ENCODE peak calls at places on chromosome 11, in five cellular contexts. J, G, D, R and V are unnamed samples.

GRCh38 chr11:111917788-111918187 is 925 bp upstream of the C11orf52 start:
- DNase-seq in J (peak), G (no peak), D (no peak), R (no peak), V (no peak)

GRCh38 chr11:119315139-119316016 is 1.6 kb downstream of the MCAM start:
- DNase-seq in J (no peak), G (no peak), D (peak), R (no peak), V (no peak)

GRCh38 chr11:107040447-107041444 is 22.5 kb upstream of the GUCY1A2 start:
- DNase-seq in J (no peak), G (no peak), D (no peak), R (peak), V (no peak)

GRCh38 chr11:94272738-94273313 is 31.6 kb upstream of the IZUMO1R start:
- DNase-seq in J (no peak), G (no peak), D (no peak), R (no peak), V (no peak)

GRCh38 chr11:128615076-128615475 is 27.7 kb upstream of the ETS1 start:
- DNase-seq in J (no peak), G (no peak), D (no peak), R (no peak), V (no peak)

GRCh38 chr11:11572386-11572785 is 49.4 kb downstream of the GALNT18 start:
- DNase-seq in J (no peak), G (no peak), D (no peak), R (no peak), V (no peak)

GRCh38 chr11:65355013-65355775 is 643 bp downstream of the TIGD3 start:
- DNase-seq in J (peak), G (peak), D (peak), R (no peak), V (peak)

GRCh38 chr11:114082767-114083181 is 23.3 kb downstream of the ZBTB16 start:
- DNase-seq in J (no peak), G (no peak), D (no peak), R (no peak), V (peak)

GRCh38 chr11:71164186-71164585 is 88.2 kb downstream of the SHANK2 start:
- DNase-seq in J (no peak), G (no peak), D (no peak), R (no peak), V (no peak)

GRCh38 chr11:127130321-127130720 is 129.8 kb upstream of the KIRREL3 start:
- DNase-seq in J (no peak), G (no peak), D (no peak), R (no peak), V (no peak)

GRCh38 chr11:24623121-24623520 is 126.3 kb downstream of the LUZP2 start:
- DNase-seq in J (no peak), G (no peak), D (no peak), R (no peak), V (no peak)

GRCh38 chr11:132895340-132895739 is 637.0 kb downstream of the OPCML start:
- DNase-seq in J (no peak), G (no peak), D (no peak), R (no peak), V (no peak)

GRCh38 chr11:47318166-47318565 is 34.3 kb downstream of the MYBPC3 start:
- DNase-seq in J (no peak), G (no peak), D (no peak), R (no peak), V (no peak)

GRCh38 chr11:46277313-46277622 is 194 bp upstream of the CREB3L1 start:
- DNase-seq in J (no peak), G (no peak), D (peak), R (no peak), V (no peak)

GRCh38 chr11:128342511-128343133 is 244.7 kb downstream of the ETS1 start:
- DNase-seq in J (peak), G (peak), D (no peak), R (peak), V (no peak)

GRCh38 chr11:122187373-122188165 is 71.6 kb upstream of the BLID start:
- DNase-seq in J (no peak), G (no peak), D (no peak), R (no peak), V (no peak)

GRCh38 chr11:57318178-57318577 is 6.6 kb downstream of the TNKS1BP1 start:
- DNase-seq in J (no peak), G (no peak), D (no peak), R (no peak), V (no peak)

GRCh38 chr11:69948256-69949141 is 129.3 kb upstream of the FGF3 start:
- DNase-seq in J (peak), G (peak), D (peak), R (no peak), V (peak)

GRCh38 chr11:17812286-17813187 is 78.0 kb downstream of the KCNC1 start:
- DNase-seq in J (no peak), G (no peak), D (no peak), R (no peak), V (no peak)

GRCh38 chr11:71442123-71442522 is 6.1 kb downstream of the DHCR7 start:
- DNase-seq in J (no peak), G (no peak), D (no peak), R (no peak), V (no peak)

GRCh38 chr11:128421577-128421976 is 165.8 kb downstream of the ETS1 start:
- DNase-seq in J (no peak), G (no peak), D (no peak), R (no peak), V (no peak)

DNA sequence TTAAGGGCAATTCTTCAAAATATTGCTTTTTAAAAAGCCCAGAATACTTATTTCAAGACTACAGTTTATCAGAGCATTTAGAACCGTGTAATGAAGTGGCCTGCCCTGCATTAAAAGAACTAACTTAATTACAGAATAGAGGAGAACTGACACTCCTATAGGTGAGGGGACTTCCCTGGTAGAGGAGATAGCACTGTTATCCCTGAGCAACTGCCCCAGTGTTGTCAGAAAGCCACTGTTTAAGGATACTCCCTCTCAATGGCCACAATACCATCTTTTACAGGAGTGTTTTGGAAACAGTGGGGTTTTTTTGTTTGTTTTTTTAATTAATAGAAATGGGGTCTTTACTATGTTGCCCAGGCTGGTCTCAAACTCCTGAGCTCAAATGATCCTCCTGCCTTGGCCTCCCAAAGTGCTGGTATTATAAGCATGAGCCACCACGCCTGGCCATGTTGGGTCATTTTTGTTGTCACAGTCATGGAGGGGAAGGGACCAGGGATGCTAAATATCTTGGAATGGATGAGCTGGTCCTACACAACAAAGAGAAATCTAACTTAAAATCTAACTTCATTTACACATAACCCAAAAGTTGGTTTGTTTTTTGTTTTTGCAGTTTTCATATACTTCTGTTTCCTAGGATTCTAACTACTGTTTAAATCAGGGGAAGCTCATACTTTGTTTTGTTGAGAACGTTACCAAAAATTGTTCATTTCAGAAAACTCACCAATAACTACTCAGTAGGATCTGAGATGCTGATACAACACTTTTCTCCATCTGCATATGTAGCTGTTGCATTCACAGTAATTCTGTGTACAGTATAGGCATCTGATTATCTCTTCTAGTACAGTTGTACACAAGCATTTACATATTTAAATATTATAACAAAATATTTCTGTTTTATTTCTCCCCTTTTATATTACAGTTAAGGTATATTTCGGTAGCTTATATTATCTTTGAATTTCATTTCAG is 8.1 kb downstream of the RPL27A start:
- DNase-seq in J (no peak), G (no peak), D (no peak), R (no peak), V (no peak)
- TF ChIP-seq JUNB in J (no peak), G (no peak), D (no peak), R (no peak), V (no peak)

GRCh38 chr11:36490026-36490806 is 19.9 kb downstream of the TRAF6 start:
- DNase-seq in J (no peak), G (no peak), D (no peak), R (no peak), V (no peak)

GRCh38 chr11:36487619-36488018 is 22.5 kb downstream of the TRAF6 start:
- DNase-seq in J (no peak), G (no peak), D (no peak), R (no peak), V (no peak)

GRCh38 chr11:36488096-36488495 is 22.0 kb downstream of the TRAF6 start:
- DNase-seq in J (no peak), G (no peak), D (no peak), R (no peak), V (no peak)

GRCh38 chr11:36493332-36493731 is 16.7 kb downstream of the TRAF6 start:
- DNase-seq in J (no peak), G (no peak), D (no peak), R (no peak), V (no peak)

GRCh38 chr11:36492724-36493304 is 17.3 kb downstream of the TRAF6 start:
- DNase-seq in J (peak), G (peak), D (peak), R (no peak), V (peak)
- TF ChIP-seq JUNB in J (no peak), G (no peak), D (no peak), R (no peak), V (no peak)

GRCh38 chr11:60872124-60872951 is 5.0 kb downstream of the ZP1 start:
- DNase-seq in J (no peak), G (no peak), D (no peak), R (no peak), V (no peak)

GRCh38 chr11:60872952-60873524 is 5.7 kb downstream of the ZP1 start:
- DNase-seq in J (peak), G (no peak), D (peak), R (no peak), V (peak)

GRCh38 chr11:60870733-60871377 is 3.5 kb downstream of the ZP1 start:
- DNase-seq in J (no peak), G (no peak), D (no peak), R (no peak), V (no peak)

GRCh38 chr11:60870276-60870675 is 2.9 kb downstream of the ZP1 start:
- DNase-seq in J (no peak), G (no peak), D (peak), R (no peak), V (peak)

GRCh38 chr11:60871378-60872061 is 4.2 kb downstream of the ZP1 start:
- DNase-seq in J (no peak), G (no peak), D (no peak), R (no peak), V (no peak)
- TF ChIP-seq JUNB in J (no peak), G (no peak), D (no peak), R (no peak), V (no peak)

GRCh38 chr11:3105791-3106735 is 48.8 kb upstream of the CARS1 start:
- DNase-seq in J (no peak), G (no peak), D (no peak), R (no peak), V (no peak)
- TF ChIP-seq JUNB in J (no peak), G (no peak), D (no peak), R (no peak), V (no peak)

GRCh38 chr11:73538381-73538872 is 59.5 kb downstream of the FAM168A start:
- DNase-seq in J (no peak), G (no peak), D (peak), R (peak), V (no peak)

GRCh38 chr11:73547706-73548105 is 50.2 kb downstream of the FAM168A start:
- DNase-seq in J (no peak), G (no peak), D (no peak), R (no peak), V (no peak)

GRCh38 chr11:73539506-73540084 is 58.3 kb downstream of the FAM168A start:
- DNase-seq in J (no peak), G (no peak), D (no peak), R (no peak), V (no peak)

DNA sequence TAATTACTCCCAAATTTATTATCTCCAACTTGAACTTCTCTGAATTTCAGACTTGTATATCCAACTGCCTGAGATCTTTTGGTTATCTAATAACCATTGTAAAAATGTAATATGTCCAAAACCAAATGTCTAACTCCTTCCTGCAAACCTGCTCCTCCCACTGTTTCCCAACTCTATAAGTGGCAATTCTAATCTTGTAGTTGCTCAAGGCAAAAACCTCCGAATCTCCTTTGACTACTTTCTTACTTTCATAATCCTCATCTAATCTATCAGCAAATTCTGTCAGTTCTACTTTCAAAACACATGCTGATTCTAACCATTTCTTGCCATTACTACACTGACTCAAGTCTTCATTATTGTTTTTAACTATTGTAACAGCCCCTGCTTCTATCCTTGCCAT is 55.7 kb downstream of the FAM168A start:
- DNase-seq in J (no peak), G (no peak), D (no peak), R (no peak), V (no peak)
- TF ChIP-seq JUNB in J (no peak), G (no peak), D (no peak), R (no peak), V (no peak)

GRCh38 chr11:76436020-76436419 is 8.8 kb upstream of the EMSY start:
- DNase-seq in J (no peak), G (no peak), D (no peak), R (no peak), V (no peak)
- TF ChIP-seq JUNB in J (no peak), G (no peak), D (no peak), R (peak), V (no peak)

DNA sequence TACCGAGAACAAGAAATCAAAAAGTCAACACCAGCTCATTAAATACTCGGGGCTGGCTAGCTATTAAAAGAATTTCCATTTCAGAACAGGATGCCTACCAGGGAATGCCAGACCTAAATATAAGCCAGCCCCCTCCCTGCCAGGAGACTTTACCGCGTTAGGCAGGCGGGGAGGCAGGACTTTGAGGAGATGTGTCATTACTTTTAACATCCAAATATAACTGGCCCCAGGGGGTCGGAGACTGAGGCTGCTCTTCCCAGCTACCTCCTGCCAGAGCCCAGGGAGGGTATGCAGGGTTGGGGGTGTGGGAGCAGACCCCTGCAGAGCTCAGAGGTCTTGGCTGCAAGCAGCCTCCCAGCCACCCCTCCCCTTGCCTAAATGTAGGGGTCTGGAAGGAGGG is 183.5 kb downstream of the DSCAML1 start:
- DNase-seq in J (no peak), G (no peak), D (peak), R (no peak), V (no peak)
- TF ChIP-seq JUNB in J (no peak), G (no peak), D (no peak), R (no peak), V (no peak)

GRCh38 chr11:19931141-19931767 is 218.6 kb downstream of the NAV2 start:
- DNase-seq in J (no peak), G (no peak), D (no peak), R (no peak), V (no peak)

GRCh38 chr11:19931768-19932369 is 219.2 kb downstream of the NAV2 start:
- DNase-seq in J (no peak), G (no peak), D (no peak), R (no peak), V (no peak)

GRCh38 chr11:19933132-19933735 is 220.6 kb downstream of the NAV2 start:
- DNase-seq in J (no peak), G (no peak), D (no peak), R (no peak), V (no peak)

GRCh38 chr11:19929147-19929546 is 216.5 kb downstream of the NAV2 start:
- DNase-seq in J (no peak), G (no peak), D (no peak), R (no peak), V (no peak)

GRCh38 chr11:19929655-19930054 is 217.0 kb downstream of the NAV2 start:
- DNase-seq in J (no peak), G (no peak), D (no peak), R (no peak), V (no peak)
- TF ChIP-seq JUNB in J (no peak), G (no peak), D (no peak), R (no peak), V (no peak)

GRCh38 chr11:78319453-78319955 is 98.1 kb downstream of the GAB2 start:
- DNase-seq in J (no peak), G (no peak), D (no peak), R (no peak), V (no peak)

GRCh38 chr11:78314753-78315152 is 102.9 kb downstream of the GAB2 start:
- DNase-seq in J (no peak), G (no peak), D (no peak), R (no peak), V (no peak)

GRCh38 chr11:78315724-78316123 is 101.9 kb downstream of the GAB2 start:
- DNase-seq in J (no peak), G (no peak), D (no peak), R (no peak), V (no peak)

GRCh38 chr11:78318733-78319132 is 98.9 kb downstream of the GAB2 start:
- DNase-seq in J (no peak), G (no peak), D (no peak), R (no peak), V (no peak)

GRCh38 chr11:78318321-78318720 is 99.3 kb downstream of the GAB2 start:
- DNase-seq in J (no peak), G (no peak), D (peak), R (no peak), V (no peak)
- TF ChIP-seq JUNB in J (no peak), G (no peak), D (no peak), R (no peak), V (no peak)